ENCODE peak calls at places on chromosomes 7 and 10, in nine cellular contexts. O, R, Y, Q, H, U, Z, B and K are unnamed samples.

GRCh38 chr10:89556590-89556989 is 21.2 kb upstream of the SLC16A12 start:
- DNase-seq in O (no peak), R (no peak), Y (no peak), Q (no peak), H (no peak), U (no peak), Z (no peak), B (no peak), K (no peak)

GRCh38 chr7:2471396-2471795 is 4.8 kb downstream of the GRIFIN start:
- DNase-seq in O (no peak), R (no peak), Y (no peak), Q (no peak), H (no peak), U (peak; percentile 34), Z (no peak), B (peak; percentile 63), K (no peak)

GRCh38 chr10:122864901-122865300 is 14.5 kb downstream of the FAM24B start:
- DNase-seq in O (no peak), R (no peak), Y (no peak), Q (no peak), H (no peak), U (peak; percentile 49), Z (no peak), B (no peak), K (no peak)

GRCh38 chr10:132254841-132255240 is 52.9 kb downstream of the STK32C start:
- DNase-seq in O (no peak), R (no peak), Y (no peak), Q (no peak), H (no peak), U (no peak), Z (no peak), B (no peak), K (no peak)

GRCh38 chr7:70619659-70620058 is 512.3 kb upstream of the GALNT17 start:
- DNase-seq in O (no peak), R (no peak), Y (no peak), Q (no peak), H (no peak), U (no peak), Z (no peak), B (no peak), K (no peak)

GRCh38 chr7:80392229-80393169 is 119.4 kb downstream of the GNAT3 start:
- DNase-seq in O (no peak), R (no peak), Y (no peak), Q (no peak), H (peak; percentile 7), U (peak; percentile 57), Z (no peak), B (no peak), K (no peak)

GRCh38 chr7:6178273-6179029 is 94.0 kb downstream of the CYTH3 start:
- DNase-seq in O (no peak), R (no peak), Y (no peak), Q (peak; percentile 77), H (no peak), U (no peak), Z (no peak), B (no peak), K (no peak)

GRCh38 chr10:117553171-117553814 is 10.7 kb downstream of the EMX2 start:
- DNase-seq in O (no peak), R (no peak), Y (no peak), Q (peak; percentile 68), H (no peak), U (no peak), Z (no peak), B (peak; percentile 75), K (no peak)

GRCh38 chr7:27197137-27198042 is 2.5 kb downstream of the HOXA13 start:
- DNase-seq in O (no peak), R (no peak), Y (no peak), Q (no peak), H (no peak), U (peak; percentile 56), Z (no peak), B (no peak), K (no peak)

GRCh38 chr10:99859585-99859984 is 77.1 kb downstream of the ABCC2 start:
- DNase-seq in O (no peak), R (no peak), Y (no peak), Q (no peak), H (peak; percentile 60), U (peak; percentile 59), Z (no peak), B (no peak), K (no peak)

GRCh38 chr7:27994639-27995038 is 186.0 kb downstream of the JAZF1 start:
- DNase-seq in O (no peak), R (no peak), Y (no peak), Q (no peak), H (no peak), U (peak; percentile 51), Z (no peak), B (no peak), K (peak; percentile 45)

GRCh38 chr7:155361363-155361680 is 63.6 kb downstream of the INSIG1 start:
- DNase-seq in O (no peak), R (no peak), Y (no peak), Q (peak; percentile 64), H (no peak), U (no peak), Z (no peak), B (no peak), K (no peak)

GRCh38 chr10:71973777-71974488 is 9.7 kb downstream of the CHST3 start:
- DNase-seq in O (no peak), R (no peak), Y (no peak), Q (no peak), H (no peak), U (no peak), Z (no peak), B (no peak), K (no peak)

GRCh38 chr7:31061185-31061584 is 9.1 kb downstream of the ADCYAP1R1 start:
- DNase-seq in O (no peak), R (no peak), Y (no peak), Q (no peak), H (no peak), U (no peak), Z (no peak), B (no peak), K (no peak)
- TF ChIP-seq POLR2AphosphoS5 in O (no peak), R (no peak), Y (no peak), Q (no peak), H (no peak), U (no peak), Z (no peak), B (no peak), K (no peak)

DNA sequence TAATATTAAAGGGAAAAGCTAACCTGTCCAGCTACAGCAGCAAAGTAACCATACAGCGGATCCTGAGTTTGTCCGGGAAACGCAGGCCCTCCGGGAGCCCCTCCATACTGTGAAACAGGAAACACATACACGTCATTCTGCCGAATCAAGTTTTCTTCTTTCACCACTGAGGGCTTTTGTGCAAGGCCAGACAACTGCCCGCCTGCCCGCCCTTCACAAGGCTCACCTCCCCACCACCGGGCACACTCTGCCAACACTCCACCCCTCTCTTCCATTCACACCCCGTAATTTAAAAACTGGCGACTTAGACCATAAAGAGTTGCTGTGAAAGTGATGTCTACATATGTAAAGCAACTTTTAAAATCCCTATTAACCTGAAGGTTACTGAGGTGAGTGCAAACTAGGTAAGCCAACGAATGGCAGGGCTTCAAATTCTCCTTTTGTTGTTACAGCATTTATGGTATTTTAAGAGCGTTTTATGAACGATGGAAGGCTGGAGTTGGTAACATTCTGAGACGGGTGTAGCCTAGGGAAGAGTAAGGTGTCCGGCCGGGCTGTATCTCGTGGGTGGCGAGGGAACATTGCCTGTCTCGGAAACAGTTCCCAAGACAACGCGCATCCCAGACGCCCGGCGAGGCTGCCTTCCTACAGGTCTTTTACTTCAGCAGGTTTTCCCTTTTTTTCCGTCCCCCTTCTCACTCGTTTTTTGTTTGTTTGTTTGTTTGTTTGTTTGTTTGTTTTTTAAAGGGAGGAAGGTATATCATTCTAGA is 817 bp downstream of the SRI start:
- DNase-seq in O (no peak), R (no peak), Y (peak; percentile 38), Q (peak; percentile 87), H (no peak), U (peak; percentile 65), Z (no peak), B (peak; percentile 66), K (peak; percentile 80)
- TF ChIP-seq POLR2A in O (no peak), R (peak; percentile 52), Y (no peak), Q (no peak), H (no peak), U (no peak), Z (peak; percentile 63), B (no peak), K (peak; percentile 54)

DNA sequence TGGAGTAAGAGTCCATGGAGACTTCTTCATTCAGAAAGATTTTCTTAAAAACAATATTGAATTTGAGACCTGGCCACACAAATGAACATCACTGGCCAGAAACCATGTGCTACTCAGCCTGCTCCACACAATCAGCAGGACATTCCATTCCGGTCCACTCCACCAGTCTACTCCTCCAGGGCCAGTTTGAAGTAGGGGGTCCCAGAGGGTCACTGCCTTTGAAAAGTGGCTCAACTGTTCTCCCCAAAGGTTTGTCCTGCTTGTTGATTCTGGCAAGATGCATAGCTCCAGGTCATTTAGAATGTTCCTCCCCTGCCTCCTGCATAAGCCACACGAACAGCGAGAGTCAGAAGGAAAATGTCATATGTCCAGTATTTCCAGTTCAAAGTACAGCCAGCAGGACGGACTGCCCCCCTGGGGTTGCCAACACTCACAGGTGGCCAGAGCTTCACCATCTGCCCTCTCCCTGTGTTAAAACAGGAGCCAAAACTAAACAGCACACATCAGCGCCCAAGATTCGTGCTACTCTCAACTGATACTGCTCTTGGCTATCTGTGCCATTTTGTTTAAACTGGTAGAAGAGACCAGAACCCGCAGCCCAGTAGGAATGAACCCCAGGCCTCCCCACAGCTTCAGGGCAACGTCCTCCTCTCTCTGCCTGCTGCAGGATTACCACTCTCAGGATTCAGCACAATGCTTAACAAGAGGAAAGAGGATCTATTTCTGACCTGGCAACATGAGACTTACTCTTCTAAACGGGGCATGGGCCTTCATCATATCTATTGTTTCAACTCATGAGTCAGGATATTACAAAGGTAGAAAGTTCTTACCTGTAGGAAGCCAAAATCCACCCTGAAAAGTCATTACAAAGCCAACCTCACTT is 11.3 kb downstream of the GRB10 start:
- DNase-seq in O (no peak), R (no peak), Y (no peak), Q (no peak), H (no peak), U (no peak), Z (no peak), B (no peak), K (no peak)
- TF ChIP-seq POLR2AphosphoS5 in O (no peak), R (no peak), Y (no peak), Q (no peak), H (no peak), U (no peak), Z (no peak), B (no peak), K (no peak)

GRCh38 chr10:77284797-77285196 is 352.8 kb downstream of the KCNMA1 start:
- DNase-seq in O (no peak), R (no peak), Y (no peak), Q (no peak), H (no peak), U (no peak), Z (no peak), B (no peak), K (no peak)

GRCh38 chr10:77283326-77283725 is 354.3 kb downstream of the KCNMA1 start:
- DNase-seq in O (no peak), R (no peak), Y (no peak), Q (no peak), H (no peak), U (no peak), Z (no peak), B (no peak), K (no peak)

GRCh38 chr10:77282163-77282562 is 355.4 kb downstream of the KCNMA1 start:
- DNase-seq in O (no peak), R (no peak), Y (no peak), Q (no peak), H (no peak), U (no peak), Z (no peak), B (no peak), K (no peak)

GRCh38 chr10:77279207-77279606 is 358.4 kb downstream of the KCNMA1 start:
- DNase-seq in O (no peak), R (no peak), Y (no peak), Q (no peak), H (no peak), U (no peak), Z (no peak), B (no peak), K (no peak)

GRCh38 chr10:77281719-77282118 is 355.9 kb downstream of the KCNMA1 start:
- DNase-seq in O (no peak), R (no peak), Y (no peak), Q (no peak), H (no peak), U (no peak), Z (no peak), B (no peak), K (no peak)
- TF ChIP-seq POLR2A in O (no peak), R (no peak), Y (no peak), Q (no peak), H (no peak), U (no peak), Z (no peak), B (no peak), K (no peak)